ENCODE peak calls at places on chromosome 15, in ten cellular contexts. H, W, D, O, M, S, A, P, U and J are unnamed samples.

GRCh38 chr15:85646538-85647091 is 148.1 kb downstream of the KLHL25 start:
- DNase-seq in H (no peak), W (no peak), D (no peak), O (no peak), M (no peak), S (no peak), A (no peak), P (no peak), U (no peak), J (peak; percentile 49)

GRCh38 chr15:81777546-81777945 is 268.3 kb downstream of the MEX3B start:
- DNase-seq in H (no peak), W (no peak), D (no peak), O (no peak), M (no peak), S (no peak), A (no peak), P (no peak), U (no peak), J (no peak)

GRCh38 chr15:89783111-89783860 is 7.2 kb downstream of the MESP2 start:
- DNase-seq in H (peak; percentile 14), W (no peak), D (peak; percentile 80), O (no peak), M (peak; percentile 46), S (no peak), A (no peak), P (no peak), U (no peak), J (no peak)

GRCh38 chr15:40344631-40345120 is 3.9 kb upstream of the CCDC9B start:
- DNase-seq in H (peak; percentile 82), W (peak; percentile 55), D (peak; percentile 84), O (peak; percentile 56), M (peak; percentile 78), S (peak; percentile 59), A (no peak), P (no peak), U (peak; percentile 56), J (peak; percentile 71)

GRCh38 chr15:68693071-68693470 is 114.3 kb downstream of the CORO2B start:
- DNase-seq in H (no peak), W (no peak), D (no peak), O (no peak), M (no peak), S (no peak), A (no peak), P (no peak), U (no peak), J (no peak)

GRCh38 chr15:36757189-36757814 is 177.9 kb downstream of the CDIN1 start:
- DNase-seq in H (no peak), W (no peak), D (no peak), O (no peak), M (no peak), S (no peak), A (no peak), P (no peak), U (no peak), J (no peak)

GRCh38 chr15:98746375-98746679 is 98.0 kb downstream of the IGF1R start:
- DNase-seq in H (no peak), W (no peak), D (no peak), O (no peak), M (no peak), S (no peak), A (no peak), P (no peak), U (no peak), J (no peak)

GRCh38 chr15:39358441-39359041 is 222.3 kb upstream of the THBS1 start:
- DNase-seq in H (no peak), W (no peak), D (no peak), O (no peak), M (peak; percentile 22), S (no peak), A (no peak), P (no peak), U (no peak), J (no peak)

GRCh38 chr15:89116404-89116803 is 28.1 kb downstream of the ABHD2 start:
- DNase-seq in H (no peak), W (peak; percentile 46), D (no peak), O (peak; percentile 54), M (no peak), S (no peak), A (no peak), P (no peak), U (peak; percentile 27), J (no peak)

GRCh38 chr15:88904808-88905327 is 8.3 kb downstream of the MFGE8 start:
- DNase-seq in H (peak; percentile 83), W (peak; percentile 82), D (peak; percentile 96), O (peak; percentile 79), M (peak; percentile 92), S (peak; percentile 94), A (peak; percentile 78), P (peak; percentile 80), U (peak; percentile 29), J (peak; percentile 92)

GRCh38 chr15:66019826-66020398 is 150.6 kb downstream of the RAB11A start:
- DNase-seq in H (no peak), W (no peak), D (no peak), O (no peak), M (no peak), S (no peak), A (no peak), P (no peak), U (no peak), J (no peak)

GRCh38 chr15:74421302-74422245 is 12.2 kb downstream of the SEMA7A start:
- DNase-seq in H (no peak), W (no peak), D (no peak), O (no peak), M (no peak), S (no peak), A (no peak), P (no peak), U (no peak), J (no peak)

GRCh38 chr15:41503669-41504010 is 10.0 kb downstream of the ITPKA start:
- DNase-seq in H (no peak), W (no peak), D (no peak), O (no peak), M (no peak), S (no peak), A (no peak), P (no peak), U (no peak), J (no peak)

GRCh38 chr15:66832679-66833078 is 130.6 kb downstream of the SMAD6 start:
- DNase-seq in H (no peak), W (no peak), D (no peak), O (no peak), M (no peak), S (no peak), A (no peak), P (no peak), U (no peak), J (no peak)

GRCh38 chr15:70378126-70379031 is 280.7 kb upstream of the TLE3 start:
- DNase-seq in H (no peak), W (no peak), D (peak; percentile 34), O (no peak), M (no peak), S (no peak), A (no peak), P (no peak), U (no peak), J (no peak)

GRCh38 chr15:81573098-81573746 is 199.2 kb upstream of the TMC3 start:
- DNase-seq in H (no peak), W (no peak), D (no peak), O (no peak), M (no peak), S (no peak), A (no peak), P (no peak), U (no peak), J (no peak)

GRCh38 chr15:67680645-67681044 is 138.1 kb downstream of the MAP2K5 start:
- DNase-seq in H (no peak), W (peak; percentile 5), D (no peak), O (peak; percentile 44), M (no peak), S (no peak), A (no peak), P (no peak), U (peak; percentile 3), J (no peak)